ENCODE peak calls at places on chromosomes 1 and 21, in ten cellular contexts. L is aorta; W is spleen; R is neural progenitor cell; F is psoas muscle; O is H1; Z is stomach; M is CD8-positive, alpha-beta memory T cell; P is HCT116; N is ovary. Y is an unnamed sample. For H3K27me3 and H3K9me3, the result is how much of the 10 kb centered on the place peaks cover.

GRCh38 chr21:44727321-44727720 is 15.9 kb upstream of the TSPEAR start:
- DNase-seq in L (peak), W (no peak), R (no peak), F (no peak), O (no peak), Z (no peak), M (no peak), P (no peak), N (no peak), Y (no peak)

GRCh38 chr1:111738436-111739221 is 566 bp downstream of the INKA2 start:
- DNase-seq in L (peak), W (peak), R (peak), F (peak), O (no peak), Z (peak), M (peak), P (peak), N (peak), Y (peak)

GRCh38 chr1:164716992-164717703 is 158.2 kb downstream of the PBX1 start:
- DNase-seq in L (no peak), W (no peak), R (no peak), F (no peak), O (no peak), Z (no peak), M (no peak), P (no peak), N (no peak), Y (no peak)

GRCh38 chr1:103960710-103961109 is 211.0 kb downstream of the AMY1C start:
- DNase-seq in L (no peak), W (peak), R (no peak), F (no peak), O (no peak), Z (no peak), M (no peak), P (no peak), N (no peak), Y (no peak)

GRCh38 chr1:175373786-175374623 is 181.4 kb upstream of the KIAA0040 start:
- DNase-seq in L (no peak), W (no peak), R (peak), F (no peak), O (peak), Z (no peak), M (no peak), P (peak), N (no peak), Y (no peak)

GRCh38 chr1:63777965-63778880 is 4.4 kb downstream of the ROR1 start:
- DNase-seq in L (no peak), W (no peak), R (no peak), F (no peak), O (no peak), Z (no peak), M (no peak), P (no peak), N (no peak), Y (no peak)

GRCh38 chr1:16163882-16164820 is 8.3 kb upstream of the EPHA2 start:
- DNase-seq in L (no peak), W (no peak), R (peak), F (no peak), O (no peak), Z (no peak), M (no peak), P (no peak), N (no peak), Y (peak)

GRCh38 chr1:69312055-69312732 is 255.5 kb upstream of the LRRC7 start:
- DNase-seq in L (no peak), W (no peak), R (peak), F (no peak), O (peak), Z (no peak), M (no peak), P (no peak), N (no peak), Y (no peak)

GRCh38 chr1:14994841-14995437 is 158.6 kb upstream of the TMEM51 start:
- DNase-seq in L (no peak), W (no peak), R (no peak), F (no peak), O (no peak), Z (no peak), M (no peak), P (no peak), N (no peak), Y (no peak)

GRCh38 chr1:93673159-93673657 is 8.4 kb downstream of the BCAR3 start:
- DNase-seq in L (no peak), W (no peak), R (no peak), F (no peak), O (no peak), Z (no peak), M (no peak), P (no peak), N (no peak), Y (no peak)

GRCh38 chr1:8736927-8737326 is 80.5 kb downstream of the RERE start:
- DNase-seq in L (no peak), W (no peak), R (no peak), F (no peak), O (no peak), Z (no peak), M (no peak), P (no peak), N (no peak), Y (no peak)

GRCh38 chr1:72086394-72086793 is 195.9 kb downstream of the NEGR1 start:
- DNase-seq in L (no peak), W (no peak), R (no peak), F (no peak), O (no peak), Z (no peak), M (no peak), P (no peak), N (no peak), Y (no peak)
- H3K27me3 ChIP-seq in L (under half), W (under half), R (under half), F (under half), O (under half), Z (under half), M (under half), P (under half), N (under half), Y (under half)

GRCh38 chr1:5693595-5693994 is 298.6 kb downstream of the NPHP4 start:
- DNase-seq in L (peak), W (no peak), R (no peak), F (no peak), O (no peak), Z (no peak), M (no peak), P (no peak), N (no peak), Y (no peak)

GRCh38 chr1:5690291-5690690 is 301.9 kb downstream of the NPHP4 start:
- DNase-seq in L (peak), W (no peak), R (no peak), F (no peak), O (no peak), Z (no peak), M (no peak), P (no peak), N (no peak), Y (no peak)

GRCh38 chr1:5690878-5691277 is 301.3 kb downstream of the NPHP4 start:
- DNase-seq in L (peak), W (no peak), R (no peak), F (no peak), O (no peak), Z (no peak), M (no peak), P (no peak), N (no peak), Y (no peak)

GRCh38 chr1:5691795-5692517 is 300.3 kb downstream of the NPHP4 start:
- DNase-seq in L (peak), W (no peak), R (no peak), F (no peak), O (no peak), Z (no peak), M (no peak), P (no peak), N (no peak), Y (no peak)

GRCh38 chr1:5692649-5693048 is 299.6 kb downstream of the NPHP4 start:
- DNase-seq in L (no peak), W (no peak), R (no peak), F (no peak), O (no peak), Z (no peak), M (no peak), P (no peak), N (no peak), Y (no peak)
- H3K9me3 ChIP-seq in L (under half), W (under half), R (under half), F (under half), O (under half), Z (under half), M (under half), P (under half), N (under half), Y (under half)

GRCh38 chr1:207022996-207023679 is 9.4 kb downstream of the C1orf116 start:
- DNase-seq in L (no peak), W (no peak), R (no peak), F (no peak), O (no peak), Z (no peak), M (no peak), P (no peak), N (no peak), Y (no peak)

GRCh38 chr1:207026177-207026576 is 6.4 kb downstream of the C1orf116 start:
- DNase-seq in L (no peak), W (no peak), R (no peak), F (no peak), O (no peak), Z (no peak), M (no peak), P (no peak), N (no peak), Y (no peak)

GRCh38 chr1:207021876-207022596 is 10.5 kb downstream of the C1orf116 start:
- DNase-seq in L (no peak), W (no peak), R (no peak), F (no peak), O (no peak), Z (no peak), M (no peak), P (no peak), N (no peak), Y (no peak)

GRCh38 chr1:207025144-207025880 is 7.2 kb downstream of the C1orf116 start:
- DNase-seq in L (no peak), W (no peak), R (peak), F (no peak), O (no peak), Z (peak), M (no peak), P (no peak), N (no peak), Y (no peak)

DNA sequence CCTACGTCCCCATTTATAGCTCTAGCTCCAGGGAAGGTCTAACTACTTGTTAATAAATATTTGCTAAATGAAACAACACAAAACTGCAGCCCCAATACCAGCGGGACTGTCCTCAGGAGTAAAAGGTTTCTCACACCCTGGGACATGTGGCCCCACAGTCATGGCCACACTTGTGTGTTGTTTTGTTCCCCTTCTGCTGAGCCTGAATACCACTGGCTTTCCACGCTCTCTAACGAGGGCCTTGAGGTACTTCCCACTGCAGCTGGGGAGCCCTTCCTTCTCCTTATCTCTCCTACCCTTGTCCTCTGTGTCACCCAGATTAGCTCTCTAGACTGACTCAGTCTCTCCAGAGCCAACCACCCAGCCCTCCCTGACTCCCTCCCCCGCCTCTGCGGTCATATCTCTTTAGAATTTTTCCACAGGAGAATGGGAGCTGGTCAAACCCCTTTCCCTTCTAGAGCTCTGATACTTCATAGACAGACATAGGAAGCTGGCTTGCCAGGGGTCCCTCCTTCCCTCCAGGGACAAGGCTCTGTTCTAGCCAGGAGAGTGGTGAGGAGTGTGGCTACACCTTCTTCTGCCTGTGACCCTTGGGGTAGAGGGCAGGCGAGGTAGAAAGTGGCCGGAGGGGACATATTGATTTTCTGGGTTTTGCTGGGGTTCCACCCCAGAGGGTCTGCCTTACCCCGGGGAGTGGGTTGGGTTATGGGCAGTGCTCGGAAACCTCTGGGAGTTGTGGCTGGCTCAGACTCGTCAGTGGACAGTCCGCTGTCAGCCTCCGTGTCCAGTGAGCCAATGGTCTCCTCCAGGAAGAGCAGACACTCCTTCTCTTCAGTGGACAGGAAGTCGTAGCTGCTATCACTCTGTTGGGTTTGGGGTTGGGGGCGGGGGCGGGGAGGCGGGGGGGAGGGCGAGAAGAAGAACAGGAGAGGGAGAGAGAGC is 8.1 kb downstream of the C1orf116 start:
- DNase-seq in L (no peak), W (no peak), R (no peak), F (no peak), O (no peak), Z (peak), M (no peak), P (no peak), N (no peak), Y (no peak)
- H3K27ac ChIP-seq in L (peak), W (peak), R (no peak), F (no peak), O (no peak), Z (peak), M (peak), P (no peak), N (peak), Y (no peak)

GRCh38 chr1:205456383-205456867 is 580 bp upstream of the BLACAT1 start:
- DNase-seq in L (no peak), W (peak), R (peak), F (no peak), O (no peak), Z (no peak), M (no peak), P (no peak), N (no peak), Y (no peak)

GRCh38 chr1:205458777-205459566 is 3.1 kb upstream of the BLACAT1 start:
- DNase-seq in L (no peak), W (no peak), R (peak), F (no peak), O (no peak), Z (no peak), M (no peak), P (no peak), N (peak), Y (peak)

GRCh38 chr1:205455581-205456382 is at the start of gene BLACAT1:
- DNase-seq in L (no peak), W (no peak), R (peak), F (no peak), O (no peak), Z (no peak), M (no peak), P (no peak), N (no peak), Y (no peak)

GRCh38 chr1:205454903-205455335 is 926 bp downstream of the BLACAT1 start:
- DNase-seq in L (no peak), W (no peak), R (peak), F (no peak), O (no peak), Z (no peak), M (no peak), P (no peak), N (no peak), Y (no peak)

DNA sequence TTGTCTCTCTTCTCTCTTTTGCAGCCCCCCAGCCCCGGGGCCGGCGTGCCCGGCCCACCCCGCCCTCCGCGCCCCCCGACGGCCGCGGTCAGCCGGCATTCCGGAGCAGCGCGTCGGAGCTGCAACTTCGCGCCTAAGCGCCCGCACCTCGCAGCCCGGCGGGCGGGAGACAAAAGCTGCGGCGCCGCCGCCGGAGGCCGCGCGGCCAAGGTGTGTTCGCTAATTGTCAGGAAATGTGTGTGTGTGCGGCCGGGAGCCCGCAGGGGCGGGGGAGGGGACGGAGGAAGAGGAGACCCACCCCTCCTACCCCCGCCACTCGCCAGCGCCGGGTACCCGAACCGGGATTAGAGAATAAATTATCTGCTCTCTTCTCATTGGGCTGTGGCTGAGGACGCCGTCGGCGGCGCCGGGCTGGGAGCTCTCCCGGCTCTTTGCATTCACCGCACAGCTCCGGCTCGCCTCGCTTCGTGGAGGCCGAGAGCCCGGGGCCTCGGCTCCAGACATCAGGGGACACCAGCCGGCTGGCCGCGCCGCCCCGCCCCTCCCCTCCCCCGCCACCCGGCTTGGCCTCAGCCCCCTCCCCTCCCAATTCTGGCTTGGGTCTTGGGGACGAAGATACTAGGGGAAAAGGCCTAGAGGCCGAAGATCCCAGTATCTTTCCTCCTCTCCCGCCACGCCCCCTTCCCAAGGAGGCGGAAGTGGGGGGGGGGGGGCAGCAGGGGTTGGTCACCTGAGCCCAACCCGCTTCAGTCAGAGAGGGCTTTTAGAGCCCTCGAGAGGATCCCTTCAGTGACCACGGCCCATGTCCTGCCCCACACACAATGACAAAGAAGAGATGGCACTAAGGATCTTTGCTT is 1.3 kb upstream of the BLACAT1 start:
- DNase-seq in L (no peak), W (peak), R (peak), F (no peak), O (no peak), Z (no peak), M (no peak), P (no peak), N (no peak), Y (no peak)
- H3K27me3 ChIP-seq in L (under half), W (half or more), R (under half), F (under half), O (under half), Z (half or more), M (under half), P (under half), N (under half), Y (under half)

GRCh38 chr1:244735404-244735803 is 82.5 kb downstream of the DESI2 start:
- DNase-seq in L (no peak), W (no peak), R (no peak), F (no peak), O (no peak), Z (no peak), M (no peak), P (no peak), N (no peak), Y (no peak)
- H3K9me3 ChIP-seq in L (under half), W (under half), R (under half), F (under half), O (under half), Z (under half), M (under half), P (under half), N (under half), Y (under half)

GRCh38 chr21:15947707-15948106 is 217.9 kb downstream of the USP25 start:
- DNase-seq in L (no peak), W (no peak), R (no peak), F (no peak), O (no peak), Z (no peak), M (no peak), P (no peak), N (no peak), Y (no peak)

DNA sequence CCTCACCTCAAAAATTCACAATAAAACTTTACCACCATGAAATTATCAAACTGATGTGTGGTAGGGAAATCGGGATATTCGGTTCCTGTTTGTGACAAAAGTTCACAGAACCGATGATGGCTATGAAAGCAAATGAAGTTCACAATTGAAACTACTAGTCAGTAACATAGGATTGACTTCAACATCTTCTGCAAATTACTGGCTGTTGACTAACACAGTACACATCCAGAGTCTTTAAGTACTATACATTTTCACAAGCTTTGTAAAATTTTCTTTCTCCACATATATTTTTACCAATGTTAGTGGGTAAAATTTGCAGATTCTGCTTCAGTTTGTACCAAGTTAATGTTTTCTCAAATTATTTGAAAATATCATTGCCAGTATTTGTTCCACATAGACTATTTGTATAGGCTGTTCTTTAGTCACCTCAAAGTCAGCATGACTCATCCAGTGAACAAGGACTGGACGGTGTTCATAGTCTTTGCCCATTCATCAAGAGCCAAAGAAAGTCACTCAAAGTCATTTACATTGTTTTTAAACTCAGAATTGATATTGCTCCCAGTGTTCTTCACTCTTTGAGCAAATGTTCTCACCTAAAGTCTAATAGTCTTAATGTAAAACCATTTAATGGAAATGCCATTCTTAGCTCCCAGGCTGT is 213.4 kb downstream of the USP25 start:
- DNase-seq in L (no peak), W (no peak), R (no peak), F (no peak), O (no peak), Z (no peak), M (no peak), P (no peak), N (no peak), Y (no peak)
- H3K27ac ChIP-seq in L (no peak), W (no peak), R (no peak), F (no peak), O (no peak), Z (no peak), M (no peak), P (no peak), N (no peak), Y (no peak)

GRCh38 chr1:53063744-53064515 is 1.9 kb downstream of the PODN start:
- DNase-seq in L (no peak), W (no peak), R (no peak), F (no peak), O (no peak), Z (no peak), M (no peak), P (no peak), N (peak), Y (no peak)
- H3K27me3 ChIP-seq in L (under half), W (under half), R (half or more), F (under half), O (under half), Z (under half), M (under half), P (under half), N (under half), Y (under half)